ENCODE peak calls at places on chromosome 3, in nine cellular contexts. D, L, U, P, O, Q, M, G and H are unnamed samples.

GRCh38 chr3:50154476-50154839 is 666 bp upstream of the SEMA3F start:
- DNase-seq in P (no peak), L (no peak), G (no peak), Q (no peak), M (no peak), U (no peak), O (no peak), D (no peak), H (no peak)

GRCh38 chr3:110925804-110926203 is 145.8 kb upstream of the NECTIN3 start:
- DNase-seq in G (no peak), D (no peak), O (no peak), L (no peak), Q (no peak), U (no peak), P (peak; percentile 33), M (no peak), H (no peak)

GRCh38 chr3:25335429-25335828 is 92.6 kb upstream of the RARB start:
- DNase-seq in D (no peak), Q (no peak), O (no peak), L (no peak), U (no peak), P (no peak), G (no peak), M (no peak), H (no peak)

GRCh38 chr3:129560269-129560787 is 17.4 kb downstream of the H1-8 start:
- DNase-seq in M (peak; percentile 72), O (no peak), G (no peak), P (peak; percentile 44), Q (no peak), U (peak; percentile 82), D (no peak), L (no peak), H (no peak)

GRCh38 chr3:52052831-52053306 is 3.5 kb downstream of the DUSP7 start:
- DNase-seq in G (peak; percentile 96), O (peak; percentile 86), D (peak; percentile 76), L (peak; percentile 43), U (peak; percentile 80), M (peak; percentile 31), P (peak; percentile 76), Q (peak; percentile 67), H (peak; percentile 61)

GRCh38 chr3:102353804-102354203 is 81.0 kb upstream of the ZPLD1 start:
- DNase-seq in D (no peak), P (no peak), Q (no peak), O (no peak), U (no peak), G (no peak), L (no peak), M (no peak), H (no peak)

GRCh38 chr3:67414740-67415139 is 239.7 kb downstream of the SUCLG2 start:
- DNase-seq in Q (no peak), D (no peak), G (no peak), P (peak; percentile 10), L (no peak), O (no peak), M (no peak), U (no peak), H (no peak)

GRCh38 chr3:99678023-99678422 is 39.6 kb downstream of the COL8A1 start:
- DNase-seq in U (peak; percentile 96), M (peak; percentile 96), Q (no peak), P (peak; percentile 97), G (no peak), D (peak; percentile 74), O (no peak), L (no peak), H (no peak)

GRCh38 chr3:156617145-156617544 is 57.2 kb upstream of the TIPARP start:
- DNase-seq in L (no peak), M (no peak), U (no peak), G (no peak), Q (no peak), O (no peak), P (peak; percentile 40), D (no peak), H (no peak)

GRCh38 chr3:72889310-72890165 is 1.7 kb downstream of the GXYLT2 start:
- DNase-seq in Q (no peak), L (no peak), P (no peak), M (no peak), G (no peak), D (no peak), U (no peak), O (no peak), H (no peak)

DNA sequence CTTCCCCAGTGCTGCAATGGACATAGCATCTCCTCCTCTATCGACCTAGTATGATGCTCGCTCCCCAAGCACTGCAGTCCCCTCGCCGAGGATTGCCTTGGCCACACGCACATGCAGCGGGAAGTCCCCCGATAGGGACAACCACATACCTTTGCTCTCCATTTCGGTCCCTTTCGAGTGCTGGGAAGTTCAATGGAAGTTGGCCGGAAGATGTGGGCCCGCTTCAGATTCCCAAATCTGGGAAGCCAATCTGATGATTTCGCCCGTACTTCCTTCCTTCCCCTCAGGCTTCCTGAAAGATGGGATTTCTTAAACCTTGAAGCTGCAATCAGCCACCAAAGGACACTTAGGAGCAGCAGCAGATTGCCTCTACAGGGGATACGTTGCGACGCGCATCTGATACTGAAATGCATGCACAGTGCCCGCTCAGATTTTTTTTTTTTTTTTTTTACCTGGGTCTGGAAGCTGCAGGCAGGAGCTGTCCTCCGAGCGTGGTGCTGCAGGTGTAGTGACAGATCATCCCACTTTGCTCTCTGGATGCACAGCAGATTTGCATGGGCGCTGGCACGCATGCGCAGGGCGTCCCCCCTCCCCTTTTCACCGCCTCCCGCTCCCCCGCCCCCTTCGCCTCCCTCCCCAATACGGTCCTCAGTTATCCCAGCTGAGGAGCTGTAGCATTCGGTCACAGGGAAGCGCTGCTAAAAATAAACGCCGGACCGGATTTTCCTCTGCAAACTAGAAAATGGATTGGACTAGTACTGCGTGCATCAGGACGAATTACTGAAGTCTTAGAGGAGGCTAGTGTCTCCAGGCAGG is at the start of gene FGF12:
- DNase-seq in P (peak; percentile 17), G (no peak), U (peak; percentile 6), Q (peak; percentile 71), O (peak; percentile 45), D (peak; percentile 52), L (peak; percentile 18), M (no peak), H (peak; percentile 84)
- H3K4me3 ChIP-seq in P (no peak within 1 kb of the TSS), G (no peak within 1 kb of the TSS), U (no peak within 1 kb of the TSS), Q (peak within 1 kb of the TSS; percentile 17), O (peak within 1 kb of the TSS; percentile 6), D (no peak within 1 kb of the TSS), L (peak within 1 kb of the TSS; percentile 37), M (no peak within 1 kb of the TSS), H (no peak within 1 kb of the TSS)

DNA sequence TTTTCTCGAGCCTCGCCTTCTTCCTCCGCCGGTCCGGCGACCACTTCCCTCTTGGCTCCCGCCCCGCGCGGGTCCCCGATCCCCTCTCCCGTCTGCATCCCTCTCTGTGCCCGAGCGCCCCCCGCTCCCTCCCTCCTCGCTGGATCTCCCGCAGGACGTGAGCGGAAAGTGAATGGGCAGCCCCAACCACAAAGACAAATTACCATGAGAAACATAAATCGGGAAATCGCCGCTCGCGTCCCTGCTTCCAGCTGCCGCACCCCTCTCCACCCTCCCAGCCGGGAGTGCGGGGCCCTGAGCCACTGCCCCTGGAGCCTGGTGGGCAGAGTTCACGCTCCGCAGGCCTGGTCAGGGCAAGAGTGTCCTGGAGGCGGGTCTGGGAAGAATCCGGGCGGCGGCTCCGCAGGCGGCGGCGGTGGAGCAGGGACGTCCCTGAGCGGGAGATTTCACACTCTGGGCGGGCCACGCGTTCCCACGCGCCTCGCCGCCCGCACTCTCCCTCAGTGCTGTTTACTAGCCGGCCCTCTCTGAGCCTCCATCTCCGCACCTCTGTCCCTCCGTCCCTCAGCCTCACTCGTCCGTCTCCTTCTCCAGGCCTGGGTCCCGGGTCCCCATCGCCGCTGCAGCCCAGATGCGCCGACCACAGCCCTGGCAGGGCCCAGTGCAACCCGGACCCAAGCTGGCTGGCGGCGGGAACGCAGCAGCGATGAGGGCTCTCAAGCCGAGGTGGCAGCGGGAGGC is 842 bp downstream of the SEMA5B start:
- DNase-seq in U (no peak), O (peak; percentile 61), P (no peak), L (no peak), Q (no peak), G (peak; percentile 89), D (no peak), M (no peak), H (no peak)
- H3K4me3 ChIP-seq in U (peak overlapping the region; percentile 38), O (peak overlapping the region; percentile 55), P (peak overlapping the region; percentile 16), L (peak overlapping the region; percentile 44), Q (peak overlapping the region; percentile 46), G (peak overlapping the region; percentile 29), D (peak overlapping the region; percentile 75), M (peak overlapping the region; percentile 8), H (peak overlapping the region; percentile 73)

DNA sequence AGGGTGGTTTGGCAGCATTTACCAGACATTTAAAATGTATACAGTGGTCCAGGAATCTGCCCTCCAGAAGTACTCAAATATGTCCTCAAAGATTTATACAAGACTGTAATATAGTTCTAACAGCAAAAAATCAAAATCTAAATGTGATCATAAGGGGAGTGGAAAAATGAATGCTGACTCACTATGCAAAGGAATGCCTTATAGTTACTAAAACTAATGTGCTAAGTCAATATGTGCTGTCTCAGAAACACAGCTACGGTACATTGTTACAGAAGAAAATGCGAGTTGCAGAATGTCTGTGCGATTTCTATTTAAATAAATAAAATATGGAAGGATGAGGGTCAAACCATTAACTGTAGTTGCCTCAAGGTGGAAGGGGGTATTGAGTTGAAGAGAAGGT is 230.1 kb upstream of the UBE2E1 start:
- DNase-seq in P (peak; percentile 38), M (no peak), U (peak; percentile 28), O (no peak), L (no peak), G (no peak), D (peak; percentile 82), Q (no peak), H (no peak)
- H3K4me3 ChIP-seq in P (no peak overlapping the region), M (no peak overlapping the region), U (no peak overlapping the region), O (no peak overlapping the region), L (no peak overlapping the region), G (no peak overlapping the region), D (peak overlapping the region; percentile 5), Q (no peak overlapping the region), H (no peak overlapping the region)

GRCh38 chr3:42702982-42703694 is 540 bp upstream of the HHATL start:
- DNase-seq in M (no peak), P (no peak), D (no peak), G (peak; percentile 66), L (no peak), U (no peak), O (no peak), Q (peak; percentile 24), H (no peak)
- H3K4me3 ChIP-seq in M (no peak overlapping the region), P (no peak overlapping the region), D (no peak overlapping the region), G (no peak overlapping the region), L (no peak overlapping the region), U (no peak overlapping the region), O (no peak overlapping the region), Q (no peak overlapping the region), H (no peak overlapping the region)

GRCh38 chr3:16547958-16548357 is 34.5 kb upstream of the RFTN1 start:
- DNase-seq in G (no peak), D (no peak), L (no peak), P (no peak), M (no peak), O (no peak), U (no peak), Q (no peak), H (no peak)

GRCh38 chr3:16551342-16551976 is 38.0 kb upstream of the RFTN1 start:
- DNase-seq in D (no peak), G (no peak), Q (no peak), O (no peak), M (no peak), P (no peak), L (no peak), U (no peak), H (no peak)

GRCh38 chr3:16550676-16551341 is 37.3 kb upstream of the RFTN1 start:
- DNase-seq in Q (no peak), M (peak; percentile 49), L (peak; percentile 37), U (peak; percentile 87), G (peak; percentile 91), O (peak; percentile 35), P (peak; percentile 88), D (peak; percentile 92), H (peak; percentile 87)

GRCh38 chr3:16548721-16549120 is 35.2 kb upstream of the RFTN1 start:
- DNase-seq in P (peak; percentile 88), G (no peak), Q (no peak), U (peak; percentile 79), O (no peak), L (no peak), M (peak; percentile 34), D (peak; percentile 87), H (no peak)

GRCh38 chr3:16550305-16550675 is 36.8 kb upstream of the RFTN1 start:
- DNase-seq in U (no peak), L (no peak), Q (no peak), M (no peak), G (no peak), P (no peak), D (no peak), O (peak; percentile 27), H (no peak)
- H3K4me3 ChIP-seq in U (peak overlapping the region; percentile 31), L (no peak overlapping the region), Q (no peak overlapping the region), M (no peak overlapping the region), G (no peak overlapping the region), P (no peak overlapping the region), D (peak overlapping the region; percentile 22), O (peak overlapping the region; percentile 32), H (no peak overlapping the region)